ENCODE peak calls at places on chromosome 22, in four cellular contexts. C is H1, M is GM12878, J is HepG2. F is an unnamed sample.

GRCh38 chr22:23305321-23305910 is 125.1 kb downstream of the BCR start:
- DNase-seq in C (no peak), M (no peak), J (no peak), F (no peak)

GRCh38 chr22:24486501-24486921 is 8.6 kb upstream of the UPB1 start:
- DNase-seq in C (no peak), M (no peak), J (peak), F (no peak)

GRCh38 chr22:44667276-44667675 is 34.7 kb upstream of the PRR5 start:
- DNase-seq in C (no peak), M (no peak), J (no peak), F (no peak)

GRCh38 chr22:26403827-26404226 is 25.2 kb upstream of the ASPHD2 start:
- DNase-seq in C (no peak), M (no peak), J (no peak), F (no peak)

GRCh38 chr22:23777776-23778575 is 5.3 kb downstream of the MMP11 start:
- DNase-seq in C (no peak), M (no peak), J (no peak), F (no peak)

GRCh38 chr22:23070418-23071162 is at the start of gene GNAZ:
- DNase-seq in C (peak), M (no peak), J (no peak), F (no peak)

GRCh38 chr22:29209624-29209929 is 3.9 kb downstream of the EMID1 start:
- DNase-seq in C (no peak), M (no peak), J (no peak), F (peak)

GRCh38 chr22:19460036-19460435 is 12.5 kb upstream of the C22orf39 start:
- DNase-seq in C (no peak), M (no peak), J (no peak), F (no peak)

GRCh38 chr22:19271273-19271855 is 20.2 kb downstream of the CLTCL1 start:
- DNase-seq in C (peak), M (no peak), J (no peak), F (no peak)

GRCh38 chr22:42461511-42461910 is 29.3 kb upstream of the NFAM1 start:
- DNase-seq in C (no peak), M (no peak), J (no peak), F (no peak)

GRCh38 chr22:24707477-24707816 is 67.1 kb downstream of the PIWIL3 start:
- DNase-seq in C (peak), M (no peak), J (no peak), F (no peak)

GRCh38 chr22:23878219-23878618 is 16.0 kb upstream of the MIF start:
- DNase-seq in C (no peak), M (no peak), J (no peak), F (no peak)

GRCh38 chr22:29877620-29878019 is 5.4 kb upstream of the MTMR3 start:
- DNase-seq in C (peak), M (no peak), J (no peak), F (no peak)

GRCh38 chr22:45452565-45453449 is 39.3 kb downstream of the RIBC2 start:
- DNase-seq in C (no peak), M (no peak), J (no peak), F (no peak)

GRCh38 chr22:39292561-39293074 is 26.8 kb downstream of the RPL3 start:
- DNase-seq in C (no peak), M (no peak), J (peak), F (no peak)

GRCh38 chr22:20549232-20549841 is 41.9 kb downstream of the MED15 start:
- DNase-seq in C (no peak), M (no peak), J (no peak), F (no peak)

GRCh38 chr22:29396126-29396525 is 7.8 kb upstream of the AP1B1 start:
- DNase-seq in C (no peak), M (no peak), J (no peak), F (no peak)

GRCh38 chr22:20155330-20156041 is 4.6 kb upstream of the CCDC188 start:
- DNase-seq in C (no peak), M (no peak), J (peak), F (no peak)

GRCh38 chr22:18095101-18095805 is 15.4 kb upstream of the TUBA8 start:
- DNase-seq in C (no peak), M (no peak), J (no peak), F (no peak)

GRCh38 chr22:25566812-25567211 is 2.3 kb downstream of the GRK3 start:
- DNase-seq in C (no peak), M (no peak), J (no peak), F (no peak)

GRCh38 chr22:30192427-30192826 is 54.1 kb downstream of the LIF start:
- DNase-seq in C (no peak), M (no peak), J (no peak), F (no peak)

GRCh38 chr22:21568207-21569075 is 927 bp downstream of the UBE2L3 start:
- DNase-seq in C (no peak), M (no peak), J (peak), F (no peak)

GRCh38 chr22:44669725-44670027 is 32.3 kb upstream of the PRR5 start:
- DNase-seq in C (peak), M (no peak), J (no peak), F (no peak)

GRCh38 chr22:38777087-38777671 is 16.8 kb downstream of the DNAL4 start:
- DNase-seq in C (no peak), M (no peak), J (no peak), F (no peak)

GRCh38 chr22:39257522-39258475 is 13.0 kb upstream of the PDGFB start:
- DNase-seq in C (no peak), M (no peak), J (no peak), F (no peak)

GRCh38 chr22:22786301-22787115 is 101.1 kb upstream of the IGLL5 start:
- DNase-seq in C (peak), M (no peak), J (peak), F (no peak)

GRCh38 chr22:37752189-37753061 is 55.3 kb upstream of the GCAT start:
- DNase-seq in C (no peak), M (no peak), J (peak), F (no peak)
- TF ChIP-seq SUZ12 in C (no peak), M (no peak), J (no peak), F (no peak)

GRCh38 chr22:27990451-27990840 is 71.4 kb upstream of the PITPNB start:
- DNase-seq in C (no peak), M (no peak), J (no peak), F (no peak)

GRCh38 chr22:27993201-27993635 is 74.2 kb upstream of the PITPNB start:
- DNase-seq in C (no peak), M (no peak), J (no peak), F (no peak)

GRCh38 chr22:27990879-27991278 is 71.8 kb upstream of the PITPNB start:
- DNase-seq in C (peak), M (no peak), J (peak), F (peak)

GRCh38 chr22:27992294-27993165 is 73.5 kb upstream of the PITPNB start:
- DNase-seq in C (no peak), M (no peak), J (no peak), F (no peak)

DNA sequence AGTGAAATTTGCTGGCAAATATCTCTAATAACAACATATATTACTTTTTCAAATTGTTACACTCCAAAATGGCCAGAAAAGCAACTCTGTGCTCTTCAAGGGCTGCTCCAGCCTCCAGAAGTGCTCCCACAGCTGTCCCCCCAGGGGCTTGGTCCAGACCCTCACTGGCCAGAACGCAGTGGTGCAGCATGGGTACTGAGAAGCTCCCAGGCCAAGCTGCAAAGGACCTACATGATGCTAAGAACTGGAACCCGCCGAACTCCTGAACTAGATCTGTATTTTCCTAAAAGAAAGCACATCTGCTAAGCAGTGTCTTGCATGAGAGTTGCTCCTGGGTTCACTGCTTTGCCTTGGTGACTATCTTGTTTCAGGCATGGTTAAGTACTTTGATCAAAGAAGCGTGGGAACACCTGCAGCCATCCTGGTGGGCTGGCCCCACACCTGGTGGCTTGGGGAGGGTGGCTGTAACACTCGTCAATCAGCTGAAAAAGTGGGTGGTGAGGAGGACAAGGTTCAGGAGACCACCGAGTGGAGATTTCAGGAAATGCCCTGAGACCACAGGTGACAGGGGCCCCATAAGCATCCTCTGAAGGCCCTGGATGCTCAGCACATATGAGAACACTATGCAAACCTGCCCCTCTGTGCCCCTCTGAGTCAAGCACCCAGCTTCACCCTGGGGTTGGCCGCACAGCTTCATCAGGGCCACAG is 72.7 kb upstream of the PITPNB start:
- DNase-seq in C (no peak), M (no peak), J (no peak), F (no peak)
- TF ChIP-seq YY1 in C (no peak), M (no peak), J (no peak), F (no peak)

DNA sequence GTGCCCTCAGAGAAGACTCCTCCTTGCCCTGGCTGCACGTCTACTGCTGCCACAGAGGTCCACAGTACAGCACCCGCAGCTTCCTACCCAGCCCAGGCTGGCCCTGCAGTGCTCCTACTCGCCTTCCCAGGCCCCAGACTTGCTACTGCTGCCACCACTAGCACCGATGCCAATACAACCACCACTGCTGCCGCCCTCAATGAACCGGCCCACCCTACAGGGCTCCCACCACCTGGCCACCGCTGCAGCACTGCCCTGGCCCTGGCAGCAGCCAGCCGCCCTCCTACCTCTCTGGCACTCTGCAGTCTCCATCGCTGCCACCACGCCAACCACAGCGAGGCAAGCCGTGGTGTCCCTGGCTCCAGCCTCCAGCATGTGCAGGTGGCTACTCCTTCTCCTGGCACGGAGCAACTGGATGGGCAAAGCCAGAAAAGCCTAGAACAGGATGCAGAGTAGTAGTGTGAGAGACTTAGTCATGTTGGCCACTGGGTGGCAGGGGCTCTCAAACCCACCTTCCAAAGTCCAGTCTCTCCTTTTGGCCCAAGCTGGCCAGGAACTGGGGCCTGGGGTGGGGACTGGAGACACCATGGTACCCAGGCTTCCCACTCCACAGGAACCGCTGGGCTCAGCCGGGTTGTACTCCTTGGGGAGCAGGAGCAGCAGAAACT is 39.4 kb downstream of the C22orf42 start:
- DNase-seq in C (peak), M (no peak), J (no peak), F (no peak)
- TF ChIP-seq SUZ12 in C (no peak), M (no peak), J (no peak), F (no peak)

GRCh38 chr22:37072673-37073072 is 21.1 kb downstream of the KCTD17 start:
- DNase-seq in C (no peak), M (no peak), J (no peak), F (no peak)

GRCh38 chr22:37074537-37074936 is 23.0 kb downstream of the KCTD17 start:
- DNase-seq in C (no peak), M (no peak), J (no peak), F (no peak)

GRCh38 chr22:37075822-37076433 is 24.4 kb downstream of the KCTD17 start:
- DNase-seq in C (no peak), M (no peak), J (no peak), F (no peak)

GRCh38 chr22:37077802-37078448 is 26.4 kb downstream of the KCTD17 start:
- DNase-seq in C (peak), M (no peak), J (peak), F (peak)

GRCh38 chr22:37075046-37075445 is 23.5 kb downstream of the KCTD17 start:
- DNase-seq in C (no peak), M (no peak), J (no peak), F (no peak)
- TF ChIP-seq YY1 in C (no peak), M (no peak), J (no peak), F (no peak)

DNA sequence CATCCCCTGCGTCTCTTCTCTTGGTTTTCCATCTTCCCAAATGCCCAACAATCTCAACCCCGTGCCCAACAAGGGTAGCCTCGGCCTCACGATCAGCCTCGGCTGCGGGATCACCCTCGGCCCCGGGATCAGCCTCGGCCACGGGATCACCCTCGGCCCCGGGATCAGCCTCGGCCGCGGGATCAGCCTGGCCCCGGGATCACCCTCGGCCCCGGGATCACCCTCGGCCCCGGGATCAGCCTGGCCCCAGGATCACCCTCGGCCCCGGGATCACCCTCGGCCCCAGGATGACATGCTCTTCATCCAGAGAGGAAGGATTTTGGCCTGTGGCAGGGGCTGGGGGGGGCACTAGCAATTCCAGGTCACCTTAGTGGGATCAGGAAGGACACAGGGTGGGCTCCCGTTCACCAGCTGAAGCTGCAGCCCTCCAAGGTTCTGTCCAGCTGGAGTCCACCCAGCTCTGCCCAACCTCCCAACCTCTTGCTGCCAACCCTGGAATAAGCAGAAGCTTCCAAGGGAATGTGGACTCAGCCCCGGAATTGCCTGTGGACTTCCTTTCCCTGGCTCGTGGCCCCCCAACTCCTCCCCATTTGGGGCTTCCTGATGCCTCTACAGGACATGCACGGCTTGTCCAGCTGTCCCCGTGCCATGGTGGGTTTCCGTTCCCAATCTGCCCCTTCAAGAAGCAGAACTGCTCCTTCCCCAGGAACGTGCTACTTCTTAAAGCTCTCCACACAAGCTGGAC is 6.2 kb downstream of the ALG12 start:
- DNase-seq in C (no peak), M (no peak), J (no peak), F (no peak)
- TF ChIP-seq SUZ12 in C (no peak), M (no peak), J (no peak), F (no peak)

DNA sequence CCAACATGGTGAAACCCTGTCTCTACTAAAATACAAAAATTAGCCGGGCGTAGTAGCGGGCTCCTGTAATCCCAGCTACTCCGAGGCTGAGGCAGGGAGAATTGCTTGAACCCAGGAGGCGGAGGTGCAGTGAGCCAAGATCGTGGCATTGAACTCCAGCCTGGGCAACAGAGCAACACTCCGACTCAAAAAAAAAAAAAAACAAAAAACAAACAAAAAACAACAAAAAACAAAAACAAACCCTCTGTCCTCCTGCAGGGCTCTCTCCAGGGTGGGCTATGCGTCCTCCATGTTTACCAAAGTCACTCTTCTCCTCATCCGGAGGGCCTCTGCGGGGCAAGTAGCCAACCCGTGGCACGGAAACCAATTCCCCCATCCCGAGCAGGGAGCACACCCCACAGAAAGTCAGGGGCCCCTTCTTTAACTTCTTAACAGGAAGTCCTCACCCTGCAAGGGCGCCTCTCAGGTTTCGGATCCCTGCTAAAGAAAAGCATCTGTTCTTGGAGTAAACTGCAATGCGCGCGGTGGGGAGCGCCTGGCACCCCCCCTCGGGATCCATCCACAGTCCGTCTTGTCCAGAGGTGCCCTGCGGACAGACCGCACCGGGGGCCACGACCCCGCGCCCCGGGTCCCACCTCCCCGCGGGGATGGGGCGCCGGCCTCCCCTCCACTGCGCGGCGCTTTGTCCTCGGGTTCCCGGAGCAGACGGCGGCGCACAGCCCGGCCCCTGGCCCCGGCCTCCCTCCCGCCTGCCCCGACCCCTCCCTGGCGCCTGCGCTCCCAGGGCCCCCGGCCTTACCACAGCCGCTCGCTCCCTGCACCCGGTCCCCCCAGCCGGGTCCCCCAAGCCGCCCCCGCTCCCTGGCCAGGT is 712 bp downstream of the CERK start:
- DNase-seq in C (peak), M (no peak), J (no peak), F (no peak)
- TF ChIP-seq YY1 in C (no peak), M (peak), J (no peak), F (no peak)

GRCh38 chr22:43500792-43501785 is 89.3 kb downstream of the MPPED1 start:
- DNase-seq in C (no peak), M (no peak), J (no peak), F (no peak)

GRCh38 chr22:43497956-43498855 is 86.4 kb downstream of the MPPED1 start:
- DNase-seq in C (no peak), M (no peak), J (no peak), F (no peak)

GRCh38 chr22:43504068-43504467 is 92.3 kb downstream of the MPPED1 start:
- DNase-seq in C (no peak), M (no peak), J (no peak), F (no peak)

GRCh38 chr22:43501951-43502874 is 90.4 kb downstream of the MPPED1 start:
- DNase-seq in C (no peak), M (no peak), J (no peak), F (no peak)

GRCh38 chr22:43498856-43499253 is 87.0 kb downstream of the MPPED1 start:
- DNase-seq in C (no peak), M (no peak), J (no peak), F (no peak)
- TF ChIP-seq SUZ12 in C (no peak), M (no peak), J (no peak), F (no peak)

F was measured in NT2/D1.